ENCODE peak calls at places on chromosomes 16 and 17, in six cellular contexts. G is psoas muscle, C is colonic mucosa, O is A673, B is body of pancreas, I is cardiac fibroblast. W is an unnamed sample.

GRCh38 chr17:19021622-19022083 is 17.1 kb upstream of the FAM83G start:
- DNase-seq in B (no peak), C (no peak), I (no peak), O (peak; percentile 36), G (peak; percentile 32), W (no peak)

GRCh38 chr16:21260870-21261791 is 17.0 kb downstream of the CRYM start:
- DNase-seq in I (peak; percentile 89), O (peak; percentile 75), B (peak; percentile 34), C (peak; percentile 93), G (peak; percentile 18), W (peak; percentile 16)

GRCh38 chr17:601462-602303 is 113.0 kb downstream of the VPS53 start:
- DNase-seq in B (peak; percentile 11), G (no peak), C (peak; percentile 24), O (peak; percentile 10), I (no peak), W (no peak)

GRCh38 chr16:58127033-58127556 is 2.1 kb downstream of the CFAP20 start:
- DNase-seq in C (no peak), I (peak; percentile 71), O (peak; percentile 52), G (no peak), B (peak; percentile 67), W (peak; percentile 14)

GRCh38 chr16:11689031-11689840 is 21.0 kb downstream of the SNN start:
- DNase-seq in I (no peak), B (no peak), G (no peak), C (no peak), O (no peak), W (no peak)

GRCh38 chr16:11405331-11406176 is 60.3 kb downstream of the RMI2 start:
- DNase-seq in I (peak; percentile 39), B (peak; percentile 24), O (peak; percentile 32), C (peak; percentile 46), G (no peak), W (no peak)

GRCh38 chr17:21039839-21040575 is 2.8 kb downstream of the USP22 start:
- DNase-seq in O (peak; percentile 56), I (peak; percentile 65), G (peak; percentile 30), B (peak; percentile 25), C (peak; percentile 31), W (no peak)

GRCh38 chr17:21368545-21369246 is 7.5 kb upstream of the KCNJ12 start:
- DNase-seq in B (no peak), I (peak; percentile 22), C (no peak), G (no peak), O (peak; percentile 23), W (no peak)

GRCh38 chr16:55052335-55053070 is 121.8 kb downstream of the IRX5 start:
- DNase-seq in B (no peak), G (no peak), O (no peak), I (no peak), C (no peak), W (no peak)

GRCh38 chr17:81400154-81400938 is 5.1 kb downstream of the BAHCC1 start:
- DNase-seq in I (peak; percentile 71), C (peak; percentile 61), O (peak; percentile 92), B (peak; percentile 67), G (peak; percentile 56), W (no peak)

GRCh38 chr16:6016530-6017184 is 919.1 kb upstream of the EEF2KMT start:
- DNase-seq in B (peak; percentile 13), I (peak; percentile 20), G (no peak), O (peak; percentile 65), C (no peak), W (no peak)

GRCh38 chr16:76277099-76278030 is at the start of gene CNTNAP4:
- DNase-seq in G (peak; percentile 26), O (peak; percentile 1), B (no peak), I (no peak), C (no peak), W (no peak)

GRCh38 chr17:49875690-49876089 is 27.8 kb upstream of the TAC4 start:
- DNase-seq in O (no peak), C (no peak), I (no peak), B (no peak), G (no peak), W (no peak)

GRCh38 chr16:2912330-2913199 is 834 bp downstream of the FLYWCH1 start:
- DNase-seq in C (peak; percentile 47), G (no peak), O (peak; percentile 79), I (peak; percentile 74), B (peak; percentile 33), W (peak; percentile 28)

GRCh38 chr16:14284930-14285541 is 213.9 kb downstream of the MRTFB start:
- DNase-seq in B (peak; percentile 71), O (peak; percentile 82), G (no peak), C (no peak), I (peak; percentile 82), W (peak; percentile 23)

GRCh38 chr17:18181358-18181757 is 2.3 kb upstream of the ALKBH5 start:
- DNase-seq in I (peak; percentile 52), G (no peak), B (no peak), O (no peak), C (no peak), W (no peak)

GRCh38 chr17:2892305-2892971 is 96.2 kb downstream of the RAP1GAP2 start:
- DNase-seq in B (peak; percentile 91), C (peak; percentile 60), I (peak; percentile 90), O (no peak), G (no peak), W (peak; percentile 10)

GRCh38 chr16:18834873-18835272 is 33.5 kb upstream of the ARL6IP1 start:
- DNase-seq in C (no peak), B (no peak), O (peak; percentile 29), I (no peak), G (no peak), W (no peak)

GRCh38 chr17:79075861-79076406 is 1.3 kb downstream of the ENGASE start:
- DNase-seq in B (no peak), G (no peak), C (no peak), I (no peak), O (no peak), W (no peak)

GRCh38 chr17:17325228-17325627 is 22.1 kb downstream of the NT5M start:
- DNase-seq in C (no peak), B (no peak), O (no peak), I (no peak), G (no peak), W (no peak)

GRCh38 chr17:68705331-68706166 is 104.4 kb upstream of the FAM20A start:
- DNase-seq in C (no peak), I (peak; percentile 39), B (peak; percentile 22), G (no peak), O (no peak), W (peak; percentile 94)

GRCh38 chr16:89007371-89008249 is 30.6 kb upstream of the CBFA2T3 start:
- DNase-seq in C (no peak), I (no peak), O (no peak), G (peak; percentile 1), B (no peak), W (no peak)

GRCh38 chr17:42284020-42284369 is 4.3 kb upstream of the STAT5A start:
- DNase-seq in O (no peak), I (no peak), G (no peak), C (no peak), B (no peak), W (no peak)

GRCh38 chr17:78588258-78589030 is 11.2 kb upstream of the DNAH17 start:
- DNase-seq in G (no peak), O (no peak), B (no peak), C (no peak), I (no peak), W (no peak)

GRCh38 chr17:1256699-1257098 is 13.5 kb upstream of the BHLHA9 start:
- DNase-seq in I (no peak), O (no peak), G (no peak), B (no peak), C (no peak), W (no peak)

GRCh38 chr16:65202461-65202860 is 80.6 kb upstream of the CDH11 start:
- DNase-seq in O (peak; percentile 33), C (no peak), B (no peak), G (no peak), I (peak; percentile 52), W (no peak)

GRCh38 chr16:4954714-4955113 is 3.4 kb upstream of the SEC14L5 start:
- DNase-seq in C (no peak), G (no peak), B (no peak), I (no peak), O (no peak), W (no peak)

GRCh38 chr16:81263470-81264200 is 25.1 kb downstream of the BCO1 start:
- DNase-seq in I (peak; percentile 22), G (no peak), O (no peak), C (no peak), B (peak; percentile 44), W (no peak)
- TF ChIP-seq CTCF in I (peak; percentile 26), G (no peak), O (no peak), C (no peak), B (no peak), W (peak; percentile 16)

DNA sequence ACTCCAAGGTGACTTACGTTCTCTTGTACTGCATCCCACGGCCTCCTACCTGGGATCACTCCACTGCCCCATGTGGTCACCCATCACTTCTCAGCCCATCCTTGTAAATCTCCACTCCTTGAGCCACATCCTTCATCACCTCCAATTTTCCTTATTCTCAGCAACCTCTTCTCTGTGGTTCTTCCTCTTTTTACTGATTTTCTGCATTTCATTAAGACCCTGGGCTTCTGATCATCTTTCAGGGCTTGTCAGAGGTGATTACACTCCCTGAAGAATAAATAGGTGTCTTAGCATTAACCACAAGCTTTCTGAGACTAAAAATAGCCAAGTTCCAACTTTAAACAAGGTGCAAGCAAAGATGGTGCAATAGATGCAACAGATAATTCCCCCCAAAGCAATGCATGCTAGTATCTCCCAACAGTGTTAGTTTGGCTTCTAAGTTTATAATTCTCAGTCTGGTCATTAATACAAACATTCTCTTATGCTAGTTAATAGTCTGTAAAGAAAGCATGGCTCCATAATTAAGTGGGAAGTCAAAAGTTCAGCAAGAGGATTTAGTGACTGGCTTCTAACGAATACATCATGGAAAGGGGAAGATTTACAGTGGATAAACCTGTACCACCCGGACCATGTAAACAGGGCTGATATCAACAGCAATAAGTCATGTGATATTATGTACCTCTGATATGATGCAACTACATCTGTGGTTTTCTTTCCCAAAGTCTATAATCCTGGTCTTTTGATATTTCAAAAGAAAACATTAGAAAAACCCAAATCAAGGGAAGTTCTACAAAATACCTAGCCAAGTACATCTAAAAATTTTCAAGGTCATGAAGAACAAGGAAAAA is 47.4 kb upstream of the FOXJ1 start:
- DNase-seq in O (no peak), I (no peak), G (no peak), C (no peak), B (no peak), W (no peak)
- H3K4me3 ChIP-seq in O (no peak overlapping the region), I (no peak overlapping the region), G (no peak overlapping the region), C (no peak overlapping the region), B (no peak overlapping the region), W (no peak overlapping the region)

GRCh38 chr17:56319531-56319930 is 166.3 kb downstream of the ANKFN1 start:
- DNase-seq in G (no peak), B (no peak), I (peak; percentile 54), C (no peak), O (peak; percentile 58), W (peak; percentile 28)

GRCh38 chr17:56316604-56317003 is 163.3 kb downstream of the ANKFN1 start:
- DNase-seq in O (no peak), C (no peak), G (no peak), I (no peak), B (no peak), W (no peak)

GRCh38 chr17:56317351-56318208 is 164.3 kb downstream of the ANKFN1 start:
- DNase-seq in G (no peak), C (no peak), O (no peak), B (no peak), I (no peak), W (no peak)

GRCh38 chr17:56322991-56323390 is 169.7 kb downstream of the ANKFN1 start:
- DNase-seq in I (no peak), C (no peak), G (no peak), O (no peak), B (no peak), W (no peak)

GRCh38 chr17:56320443-56320842 is 167.2 kb downstream of the ANKFN1 start:
- DNase-seq in O (no peak), G (no peak), C (no peak), I (no peak), B (no peak), W (no peak)
- TF ChIP-seq CTCF in O (no peak), G (no peak), C (no peak), I (no peak), B (no peak), W (no peak)

GRCh38 chr16:9820481-9821246 is 361.6 kb downstream of the GRIN2A start:
- DNase-seq in C (no peak), O (no peak), G (no peak), B (no peak), I (no peak), W (no peak)
- H3K4me3 ChIP-seq in C (no peak overlapping the region), O (no peak overlapping the region), G (no peak overlapping the region), B (no peak overlapping the region), I (no peak overlapping the region), W (no peak overlapping the region)

W was measured in AG09309.